ENCODE peak calls at places on chromosome 5, in five cellular contexts. One of them, this sample, is unnamed.

GRCh38 chr5:113518884-113519283 is 5.4 kb downstream of the YTHDC2 start:
- DNase-seq in transverse colon: no peak
- DNase-seq in upper lobe of left lung: no peak
- DNase-seq in tibial nerve: no peak
- DNase-seq in ovary: no peak
- DNase-seq in this sample: no peak

GRCh38 chr5:20109326-20109725 is 121.3 kb upstream of the CDH18 start:
- DNase-seq in transverse colon: no peak
- DNase-seq in upper lobe of left lung: no peak
- DNase-seq in tibial nerve: no peak
- DNase-seq in ovary: no peak
- DNase-seq in this sample: no peak

GRCh38 chr5:72817076-72817476 is 615 bp downstream of the TNPO1 start:
- DNase-seq in transverse colon: peak
- DNase-seq in upper lobe of left lung: peak
- DNase-seq in tibial nerve: peak
- DNase-seq in ovary: peak
- DNase-seq in this sample: peak

GRCh38 chr5:103505581-103506305 is 56.8 kb downstream of the NUDT12 start:
- DNase-seq in transverse colon: no peak
- DNase-seq in upper lobe of left lung: no peak
- DNase-seq in tibial nerve: no peak
- DNase-seq in ovary: no peak
- DNase-seq in this sample: no peak

GRCh38 chr5:14729448-14730385 is 65.2 kb downstream of the OTULIN start:
- DNase-seq in transverse colon: no peak
- DNase-seq in upper lobe of left lung: no peak
- DNase-seq in tibial nerve: no peak
- DNase-seq in ovary: no peak
- DNase-seq in this sample: no peak

GRCh38 chr5:132260051-132260450 is 2.6 kb downstream of the PDLIM4 start:
- DNase-seq in transverse colon: no peak
- DNase-seq in upper lobe of left lung: peak
- DNase-seq in tibial nerve: no peak
- DNase-seq in ovary: no peak
- DNase-seq in this sample: no peak

GRCh38 chr5:143886621-143887301 is 74.8 kb downstream of the HMHB1 start:
- DNase-seq in transverse colon: no peak
- DNase-seq in upper lobe of left lung: no peak
- DNase-seq in tibial nerve: no peak
- DNase-seq in ovary: no peak
- DNase-seq in this sample: no peak

GRCh38 chr5:149679876-149680809 is 50.0 kb upstream of the PPARGC1B start:
- DNase-seq in transverse colon: no peak
- DNase-seq in upper lobe of left lung: peak
- DNase-seq in tibial nerve: no peak
- DNase-seq in ovary: no peak
- DNase-seq in this sample: no peak

GRCh38 chr5:82327961-82328360 is 49.8 kb upstream of the RPS23 start:
- DNase-seq in transverse colon: no peak
- DNase-seq in upper lobe of left lung: no peak
- DNase-seq in tibial nerve: no peak
- DNase-seq in ovary: no peak
- DNase-seq in this sample: no peak

GRCh38 chr5:134524219-134524825 is 1.1 kb upstream of the JADE2 start:
- DNase-seq in transverse colon: peak
- DNase-seq in upper lobe of left lung: peak
- DNase-seq in tibial nerve: peak
- DNase-seq in ovary: peak
- DNase-seq in this sample: peak

GRCh38 chr5:142720561-142721275 is 34.8 kb upstream of the FGF1 start:
- DNase-seq in transverse colon: peak
- DNase-seq in upper lobe of left lung: peak
- DNase-seq in tibial nerve: no peak
- DNase-seq in ovary: no peak
- DNase-seq in this sample: no peak

GRCh38 chr5:81505672-81506071 is 111.7 kb upstream of the ACOT12 start:
- DNase-seq in transverse colon: no peak
- DNase-seq in upper lobe of left lung: no peak
- DNase-seq in tibial nerve: no peak
- DNase-seq in ovary: no peak
- DNase-seq in this sample: no peak

GRCh38 chr5:35816881-35817521 is 39.7 kb upstream of the IL7R start:
- DNase-seq in transverse colon: no peak
- DNase-seq in upper lobe of left lung: no peak
- DNase-seq in tibial nerve: no peak
- DNase-seq in ovary: no peak
- DNase-seq in this sample: no peak

GRCh38 chr5:10445352-10445751 is 3.7 kb downstream of the ROPN1L start:
- DNase-seq in transverse colon: no peak
- DNase-seq in upper lobe of left lung: no peak
- DNase-seq in tibial nerve: no peak
- DNase-seq in ovary: no peak
- DNase-seq in this sample: no peak

GRCh38 chr5:676699-677076 is 16.5 kb downstream of the TPPP start:
- DNase-seq in transverse colon: no peak
- DNase-seq in upper lobe of left lung: no peak
- DNase-seq in tibial nerve: no peak
- DNase-seq in ovary: no peak
- DNase-seq in this sample: peak

GRCh38 chr5:178326054-178326715 is 93.6 kb upstream of the PHYKPL start:
- DNase-seq in transverse colon: no peak
- DNase-seq in upper lobe of left lung: no peak
- DNase-seq in tibial nerve: no peak
- DNase-seq in ovary: peak
- DNase-seq in this sample: no peak

GRCh38 chr5:144117412-144117811 is 53.0 kb downstream of the YIPF5 start:
- DNase-seq in transverse colon: no peak
- DNase-seq in upper lobe of left lung: no peak
- DNase-seq in tibial nerve: no peak
- DNase-seq in ovary: no peak
- DNase-seq in this sample: no peak

GRCh38 chr5:7464182-7464581 is 68.2 kb downstream of the ADCY2 start:
- DNase-seq in transverse colon: no peak
- DNase-seq in upper lobe of left lung: no peak
- DNase-seq in tibial nerve: no peak
- DNase-seq in ovary: no peak
- DNase-seq in this sample: no peak

GRCh38 chr5:58411372-58411771 is 48.5 kb downstream of the PLK2 start:
- DNase-seq in transverse colon: no peak
- DNase-seq in upper lobe of left lung: no peak
- DNase-seq in tibial nerve: no peak
- DNase-seq in ovary: no peak
- DNase-seq in this sample: no peak

GRCh38 chr5:133389066-133389590 is 223.2 kb downstream of the FSTL4 start:
- DNase-seq in transverse colon: no peak
- DNase-seq in upper lobe of left lung: no peak
- DNase-seq in tibial nerve: no peak
- DNase-seq in ovary: no peak
- DNase-seq in this sample: peak

GRCh38 chr5:137442660-137443059 is 56.5 kb downstream of the SPOCK1 start:
- DNase-seq in transverse colon: no peak
- DNase-seq in upper lobe of left lung: no peak
- DNase-seq in tibial nerve: no peak
- DNase-seq in ovary: no peak
- DNase-seq in this sample: no peak

GRCh38 chr5:94310870-94311269 is 307.5 kb downstream of the KIAA0825 start:
- DNase-seq in transverse colon: no peak
- DNase-seq in upper lobe of left lung: no peak
- DNase-seq in tibial nerve: no peak
- DNase-seq in ovary: no peak
- DNase-seq in this sample: no peak

GRCh38 chr5:141597394-141597793 is 21.4 kb downstream of the DIAPH1 start:
- DNase-seq in transverse colon: no peak
- DNase-seq in upper lobe of left lung: no peak
- DNase-seq in tibial nerve: no peak
- DNase-seq in ovary: no peak
- DNase-seq in this sample: no peak

GRCh38 chr5:3075309-3075708 is 323.8 kb upstream of the IRX2 start:
- DNase-seq in transverse colon: no peak
- DNase-seq in upper lobe of left lung: no peak
- DNase-seq in tibial nerve: no peak
- DNase-seq in ovary: no peak
- DNase-seq in this sample: no peak

GRCh38 chr5:81422671-81423070 is 28.7 kb upstream of the ACOT12 start:
- DNase-seq in transverse colon: no peak
- DNase-seq in upper lobe of left lung: no peak
- DNase-seq in tibial nerve: no peak
- DNase-seq in ovary: no peak
- DNase-seq in this sample: no peak

GRCh38 chr5:146048994-146049703 is 56.2 kb downstream of the PLAC8L1 start:
- DNase-seq in transverse colon: peak
- DNase-seq in upper lobe of left lung: peak
- DNase-seq in tibial nerve: peak
- DNase-seq in ovary: no peak
- DNase-seq in this sample: no peak
- TF ChIP-seq POLR2A in transverse colon: no peak
- TF ChIP-seq POLR2A in upper lobe of left lung: no peak
- TF ChIP-seq POLR2A in tibial nerve: no peak
- TF ChIP-seq POLR2A in ovary: no peak
- TF ChIP-seq POLR2A in this sample: no peak

DNA sequence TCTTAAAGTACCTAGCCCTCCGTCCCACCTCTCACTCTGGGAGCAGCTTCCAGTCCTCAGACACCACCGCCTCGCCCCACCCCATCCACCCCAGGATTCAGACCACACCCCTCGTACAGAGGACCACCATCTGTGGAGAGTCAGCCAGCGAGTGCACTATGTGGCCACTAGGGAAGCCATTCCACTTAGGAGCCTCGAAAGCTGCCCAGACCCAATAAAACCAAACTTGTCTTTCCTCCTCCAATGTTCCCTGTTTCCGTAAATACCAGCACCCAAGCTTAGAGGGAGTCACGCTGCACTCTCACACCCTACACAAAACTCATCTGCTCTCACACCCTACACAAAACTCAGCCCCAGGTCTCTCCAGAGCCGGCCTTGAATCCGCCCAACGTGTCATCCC is 1.9 kb downstream of the GCNT4 start:
- DNase-seq in transverse colon: no peak
- DNase-seq in upper lobe of left lung: no peak
- DNase-seq in tibial nerve: no peak
- DNase-seq in ovary: peak
- DNase-seq in this sample: no peak
- TF ChIP-seq CTCF in transverse colon: no peak
- TF ChIP-seq CTCF in upper lobe of left lung: no peak
- TF ChIP-seq CTCF in tibial nerve: no peak
- TF ChIP-seq CTCF in ovary: no peak
- TF ChIP-seq CTCF in this sample: no peak

GRCh38 chr5:175384724-175385552 is 59.0 kb downstream of the DRD1 start:
- DNase-seq in transverse colon: no peak
- DNase-seq in upper lobe of left lung: no peak
- DNase-seq in tibial nerve: no peak
- DNase-seq in ovary: no peak
- DNase-seq in this sample: no peak
- H3K4me3 ChIP-seq in transverse colon: no peak
- H3K4me3 ChIP-seq in upper lobe of left lung: no peak
- H3K4me3 ChIP-seq in tibial nerve: no peak
- H3K4me3 ChIP-seq in ovary: no peak
- H3K4me3 ChIP-seq in this sample: no peak

DNA sequence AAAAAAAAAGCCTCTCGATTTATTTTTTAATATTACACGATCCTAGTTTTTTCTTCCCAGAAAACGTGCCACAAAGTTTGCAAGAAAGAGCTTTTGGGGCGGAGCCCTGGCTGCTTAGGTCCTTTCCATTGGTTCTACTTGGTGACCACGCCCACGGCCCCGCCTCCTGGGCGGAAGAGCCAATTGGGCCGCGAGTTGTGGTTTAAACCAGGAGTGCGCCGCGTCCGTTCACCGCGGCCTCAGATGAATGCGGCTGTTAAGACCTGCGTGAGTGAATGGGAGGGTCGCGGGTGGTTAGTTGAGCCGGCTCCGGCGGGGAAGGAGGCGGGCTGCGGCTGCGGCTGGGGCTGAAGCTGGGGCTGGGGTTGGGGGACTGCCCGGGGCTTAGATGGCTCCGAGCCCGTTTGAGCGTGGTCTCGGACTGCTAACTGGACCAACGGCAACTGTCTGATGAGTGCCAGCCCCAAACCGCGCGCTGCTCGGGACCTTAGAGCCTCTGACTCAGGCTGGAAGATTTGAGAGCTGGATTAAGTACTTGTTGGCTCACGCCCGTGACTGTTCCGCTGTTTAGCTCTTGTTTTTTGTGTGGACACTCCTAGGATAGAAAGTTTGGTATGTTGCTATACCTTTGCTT is at the start of gene PTTG1:
- DNase-seq in transverse colon: peak
- DNase-seq in upper lobe of left lung: peak
- DNase-seq in tibial nerve: peak
- DNase-seq in ovary: peak
- DNase-seq in this sample: peak
- TF ChIP-seq POLR2A in transverse colon: peak
- TF ChIP-seq POLR2A in upper lobe of left lung: no peak
- TF ChIP-seq POLR2A in tibial nerve: no peak
- TF ChIP-seq POLR2A in ovary: no peak
- TF ChIP-seq POLR2A in this sample: no peak

This sample was measured in lower leg skin.